ENCODE peak calls at places on chromosome 13, in nine cellular contexts. V is PC-3, A is GM23248, F is GM23338, O is neural progenitor cell, D is H1, E is PC-9, W is hepatocyte, S is GM12878. G is an unnamed sample.

GRCh38 chr13:81350056-81350455 is 1009.1 kb upstream of the SPRY2 start:
- DNase-seq in F (no peak), W (no peak), E (no peak), D (no peak), A (no peak), O (no peak), V (no peak), S (no peak), G (no peak)

GRCh38 chr13:63408227-63409202 is 1992.9 kb upstream of the PCDH20 start:
- DNase-seq in A (no peak), F (peak), S (no peak), O (peak), W (no peak), E (no peak), V (no peak), D (no peak), G (peak)

GRCh38 chr13:114067381-114067885 is 65.0 kb downstream of the RASA3 start:
- DNase-seq in S (peak), F (no peak), D (no peak), A (peak), V (peak), E (no peak), W (no peak), O (no peak), G (peak)

GRCh38 chr13:73215807-73216206 is 157.0 kb downstream of the KLF5 start:
- DNase-seq in S (no peak), O (no peak), F (no peak), V (no peak), W (no peak), E (no peak), D (no peak), A (peak), G (no peak)

GRCh38 chr13:77330009-77330471 is 3.1 kb upstream of the MYCBP2 start:
- DNase-seq in V (no peak), O (no peak), E (no peak), F (no peak), A (peak), W (no peak), S (no peak), D (no peak), G (peak)

GRCh38 chr13:97719759-97720158 is 233.7 kb upstream of the IPO5 start:
- DNase-seq in O (no peak), E (no peak), S (no peak), V (peak), F (no peak), D (no peak), A (peak), W (peak), G (peak)

GRCh38 chr13:77619655-77620054 is 77.8 kb upstream of the SLAIN1 start:
- DNase-seq in E (no peak), V (no peak), W (no peak), A (no peak), O (no peak), D (no peak), S (no peak), F (no peak), G (no peak)

GRCh38 chr13:75792526-75793187 is 156.5 kb downstream of the LMO7 start:
- DNase-seq in W (peak), A (no peak), V (no peak), O (no peak), D (no peak), E (no peak), F (no peak), S (no peak), G (no peak)

GRCh38 chr13:50417597-50417996 is 402.4 kb downstream of the KCNRG start:
- DNase-seq in E (no peak), D (no peak), A (no peak), V (no peak), S (no peak), W (no peak), F (no peak), O (no peak), G (no peak)

GRCh38 chr13:41492432-41493267 is 35.3 kb downstream of the RGCC start:
- DNase-seq in E (no peak), D (no peak), O (no peak), F (no peak), V (no peak), A (no peak), W (no peak), S (no peak), G (no peak)

GRCh38 chr13:94716016-94716415 is 3.7 kb upstream of the SOX21 start:
- DNase-seq in D (no peak), O (peak), E (no peak), V (peak), W (no peak), A (no peak), F (peak), S (no peak), G (no peak)

GRCh38 chr13:79987323-79987722 is 353.6 kb downstream of the SPRY2 start:
- DNase-seq in W (no peak), O (no peak), V (peak), F (no peak), S (no peak), E (no peak), D (no peak), A (peak), G (no peak)

GRCh38 chr13:113009743-113010509 is 40.9 kb downstream of the MCF2L start:
- DNase-seq in W (peak), S (no peak), E (no peak), V (no peak), A (no peak), O (no peak), F (no peak), D (no peak), G (no peak)

GRCh38 chr13:113632706-113633484 is 25.1 kb downstream of the ATP4B start:
- DNase-seq in D (no peak), W (no peak), F (no peak), E (no peak), O (no peak), S (no peak), V (no peak), A (no peak), G (no peak)

GRCh38 chr13:113431171-113431570 is 22.1 kb downstream of the ADPRHL1 start:
- DNase-seq in V (no peak), E (no peak), A (no peak), S (no peak), O (peak), W (no peak), D (no peak), F (no peak), G (no peak)

GRCh38 chr13:92187378-92187989 is 789.1 kb downstream of the GPC5 start:
- DNase-seq in E (no peak), O (peak), A (peak), V (peak), F (peak), D (no peak), S (no peak), W (peak), G (peak)

GRCh38 chr13:100546713-100547405 is 41.7 kb downstream of the GGACT start:
- DNase-seq in W (no peak), A (no peak), F (no peak), O (no peak), S (no peak), D (no peak), E (no peak), V (no peak), G (no peak)

GRCh38 chr13:113401452-113402415 is 37.8 kb upstream of the GRTP1 start:
- DNase-seq in W (no peak), S (no peak), A (no peak), D (no peak), E (no peak), O (no peak), V (no peak), F (no peak), G (no peak)

GRCh38 chr13:59178344-59178743 is 985.4 kb downstream of the DIAPH3 start:
- DNase-seq in F (peak), O (peak), V (peak), D (no peak), E (no peak), W (no peak), S (no peak), A (no peak), G (peak)

GRCh38 chr13:95624020-95624419 is 20.5 kb downstream of the DZIP1 start:
- DNase-seq in D (no peak), O (peak), S (no peak), F (peak), W (peak), V (peak), A (peak), E (peak), G (peak)

GRCh38 chr13:20141238-20142018 is 19.4 kb downstream of the GJA3 start:
- DNase-seq in A (no peak), F (no peak), D (no peak), V (no peak), E (no peak), W (no peak), O (no peak), S (no peak), G (no peak)

GRCh38 chr13:41012536-41012935 is 6.6 kb downstream of the ELF1 start:
- DNase-seq in F (no peak), V (no peak), O (no peak), A (no peak), S (no peak), E (no peak), D (no peak), W (no peak), G (no peak)

GRCh38 chr13:59099182-59099950 is 1064.4 kb downstream of the DIAPH3 start:
- DNase-seq in A (no peak), W (no peak), V (no peak), D (no peak), F (peak), S (no peak), O (peak), E (no peak), G (peak)

GRCh38 chr13:113015826-113016525 is 47.0 kb downstream of the MCF2L start:
- DNase-seq in S (no peak), F (no peak), E (no peak), A (no peak), W (no peak), V (no peak), D (no peak), O (no peak), G (no peak)

GRCh38 chr13:55199132-55199531 is 1941.6 kb upstream of the PRR20A start:
- DNase-seq in O (peak), W (peak), S (no peak), V (peak), A (no peak), D (no peak), E (no peak), F (peak), G (no peak)

GRCh38 chr13:50697746-50698526 is 145.6 kb downstream of the DLEU7 start:
- DNase-seq in A (no peak), O (no peak), D (no peak), W (peak), S (no peak), V (no peak), E (no peak), F (no peak), G (no peak)

GRCh38 chr13:95710313-95710712 is 33.4 kb downstream of the DNAJC3 start:
- DNase-seq in V (peak), E (no peak), W (no peak), S (no peak), F (no peak), D (no peak), A (peak), O (no peak), G (peak)

GRCh38 chr13:34864650-34865049 is 77.4 kb upstream of the NBEA start:
- DNase-seq in A (no peak), V (no peak), O (no peak), E (no peak), D (no peak), W (peak), F (no peak), S (no peak), G (peak)

GRCh38 chr13:106471957-106472543 is 63.4 kb downstream of the EFNB2 start:
- DNase-seq in A (peak), E (peak), S (no peak), O (peak), V (peak), W (peak), F (peak), D (peak), G (peak)

GRCh38 chr13:41196620-41197019 is 2.3 kb upstream of the KBTBD7 start:
- DNase-seq in S (no peak), W (no peak), A (peak), O (no peak), F (peak), E (no peak), V (peak), D (no peak), G (no peak)

DNA sequence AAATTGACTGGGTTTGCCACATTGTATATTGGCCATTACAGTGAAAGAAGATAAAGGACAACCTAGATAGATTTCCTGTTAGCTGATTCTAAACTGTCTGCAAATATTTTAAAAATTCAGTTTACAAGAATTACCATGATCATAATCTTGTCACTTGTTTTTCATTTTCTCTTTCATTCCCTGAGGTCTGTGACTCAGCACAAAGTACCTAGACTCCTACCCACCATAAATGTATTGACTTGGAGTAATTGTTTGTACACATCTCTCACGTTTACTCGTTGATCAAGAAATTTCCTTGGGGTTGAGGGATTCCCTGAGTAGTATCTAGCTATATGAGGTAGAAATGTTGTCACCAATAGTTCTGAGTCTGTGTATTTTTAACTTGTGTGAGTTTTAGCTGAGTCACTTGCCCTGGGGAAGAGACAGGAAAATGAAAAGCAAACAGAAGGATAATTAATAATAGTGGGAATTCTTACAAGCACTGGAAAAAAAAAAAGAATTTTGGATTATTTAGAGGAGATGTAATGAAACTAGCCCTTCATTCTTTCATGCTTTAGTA is 299.2 kb upstream of the DACH1 start:
- DNase-seq in E (no peak), F (no peak), O (no peak), D (no peak), W (no peak), V (peak), S (no peak), A (no peak), G (no peak)
- H2AFZ ChIP-seq in E (no peak), F (peak), O (no peak), D (no peak), W (no peak), V (no peak), S (no peak), A (no peak), G (no peak)

GRCh38 chr13:67934615-67935330 is 704.6 kb upstream of the PCDH9 start:
- DNase-seq in E (no peak), F (no peak), A (no peak), D (no peak), V (no peak), W (no peak), S (no peak), O (no peak), G (no peak)
- TF ChIP-seq EZH2 in E (no peak), F (no peak), A (no peak), D (no peak), V (no peak), W (no peak), S (no peak), O (no peak), G (no peak)

GRCh38 chr13:32407854-32408253 is 20.1 kb downstream of the N4BP2L1 start:
- DNase-seq in S (no peak), W (no peak), V (no peak), A (no peak), E (no peak), O (no peak), F (no peak), D (no peak), G (no peak)

GRCh38 chr13:32408296-32408998 is 19.5 kb downstream of the N4BP2L1 start:
- DNase-seq in F (no peak), W (no peak), O (no peak), A (no peak), S (no peak), E (no peak), V (no peak), D (no peak), G (peak)

GRCh38 chr13:32413284-32413683 is 14.6 kb downstream of the N4BP2L1 start:
- DNase-seq in O (no peak), S (no peak), F (no peak), E (no peak), V (no peak), W (no peak), D (no peak), A (no peak), G (no peak)

GRCh38 chr13:32408999-32409313 is 19.0 kb downstream of the N4BP2L1 start:
- DNase-seq in D (no peak), E (no peak), F (no peak), S (no peak), W (no peak), V (no peak), A (no peak), O (no peak), G (no peak)

DNA sequence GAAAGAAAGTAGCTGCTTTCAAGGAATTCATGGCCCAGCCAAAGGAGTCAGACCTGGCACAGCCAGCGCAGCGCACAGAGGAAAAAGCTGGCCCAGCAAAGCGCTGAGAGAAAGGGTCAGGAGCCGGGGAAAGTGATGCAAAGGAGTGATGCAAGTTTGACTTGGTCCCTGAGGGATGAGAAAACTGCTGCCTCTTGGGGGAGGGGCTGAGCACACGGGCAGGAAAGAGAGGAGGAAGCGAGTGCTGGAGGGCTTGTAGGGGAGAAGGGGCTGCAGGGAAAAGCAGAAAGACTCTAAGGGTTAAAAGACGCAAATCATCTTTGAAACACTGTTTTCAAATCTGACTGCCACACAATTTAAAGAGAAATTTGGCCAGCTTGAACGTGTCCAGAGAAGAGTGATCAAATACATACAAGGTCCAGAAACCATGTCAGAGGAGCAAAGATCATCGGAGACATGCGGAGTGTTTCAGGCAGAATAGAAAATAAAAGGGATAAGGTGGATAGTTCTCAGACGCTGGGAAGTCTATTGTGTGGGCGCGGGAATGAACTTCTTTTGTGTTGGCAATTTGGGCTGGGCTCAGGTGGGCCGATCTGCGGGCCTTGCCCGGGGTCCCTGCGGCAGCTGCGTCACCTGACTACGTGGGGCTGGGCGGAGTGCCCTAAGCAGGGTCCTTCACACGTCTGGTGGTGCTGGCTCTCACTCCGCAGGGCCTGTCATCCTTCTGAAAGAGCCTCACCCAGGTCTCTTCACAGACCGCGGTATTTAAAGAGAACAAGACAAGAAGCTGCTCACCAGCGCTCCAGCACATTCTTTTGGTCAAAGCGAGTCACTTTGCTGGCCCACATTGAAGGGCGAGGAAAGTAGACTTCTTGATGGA is 18.1 kb downstream of the N4BP2L1 start:
- DNase-seq in A (no peak), F (peak), S (no peak), D (no peak), E (no peak), O (peak), W (peak), V (no peak), G (peak)
- H2AFZ ChIP-seq in A (no peak), F (peak), S (no peak), D (peak), E (no peak), O (peak), W (peak), V (no peak), G (peak)

GRCh38 chr13:71864981-71865857 is 1.8 kb downstream of the DACH1 start:
- DNase-seq in S (no peak), V (no peak), E (no peak), W (peak), F (peak), D (no peak), O (peak), A (no peak), G (peak)

GRCh38 chr13:71867101-71867814 is at the start of gene DACH1:
- DNase-seq in V (peak), E (no peak), O (peak), W (peak), D (no peak), F (peak), A (peak), S (no peak), G (peak)

GRCh38 chr13:71865858-71866172 is 1.2 kb downstream of the DACH1 start:
- DNase-seq in A (no peak), V (no peak), S (no peak), E (no peak), O (peak), D (no peak), F (peak), W (no peak), G (peak)

GRCh38 chr13:71864094-71864980 is 2.7 kb downstream of the DACH1 start:
- DNase-seq in F (peak), O (peak), D (no peak), E (no peak), V (no peak), W (peak), A (no peak), S (no peak), G (peak)

DNA sequence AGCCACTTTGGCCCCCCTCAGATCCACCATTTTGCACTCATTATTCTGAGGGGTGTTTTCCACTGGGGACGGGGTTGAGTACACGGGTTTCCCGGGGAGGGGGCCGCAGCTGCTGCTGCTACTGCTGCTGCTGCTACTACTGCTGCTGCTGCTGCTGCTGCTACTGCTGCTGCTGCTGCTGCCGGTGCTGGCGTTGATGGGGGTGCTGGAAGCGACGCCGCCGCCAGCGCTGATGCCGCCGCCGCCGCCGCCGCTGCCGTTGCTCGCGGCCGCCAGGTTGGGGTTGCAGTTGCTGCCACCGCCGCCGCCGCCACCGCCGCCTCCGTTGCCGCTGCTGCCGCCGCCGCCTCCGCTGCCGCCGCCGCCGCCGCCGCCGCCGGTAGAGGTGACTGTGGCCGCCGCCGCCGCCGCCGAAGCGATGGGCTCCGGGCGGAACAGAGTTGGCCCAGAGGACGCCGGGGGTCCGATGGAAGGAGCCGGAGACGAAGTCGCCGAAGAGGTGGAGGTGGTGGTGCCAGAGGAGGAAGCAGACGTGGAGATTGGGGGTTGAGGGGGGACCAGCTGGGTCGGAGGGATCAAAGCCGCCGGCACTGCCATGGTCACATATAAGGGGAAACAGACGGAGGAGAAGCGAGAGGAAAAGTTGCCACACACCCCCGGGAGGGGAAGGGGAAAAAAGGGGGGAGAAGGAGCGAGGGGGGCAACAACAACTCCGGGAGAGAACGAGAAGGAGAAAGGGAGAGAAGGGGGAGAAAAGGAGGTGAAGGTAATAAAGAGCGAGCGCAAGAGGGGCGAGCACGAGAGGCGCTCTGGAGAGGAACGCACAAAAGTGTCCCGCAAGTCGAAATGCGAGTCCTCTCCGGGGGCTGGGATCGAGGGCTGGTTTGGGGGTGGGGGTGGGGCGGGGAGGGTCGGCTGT is 572 bp downstream of the DACH1 start:
- DNase-seq in V (no peak), O (peak), S (no peak), E (no peak), W (peak), D (no peak), F (peak), A (peak), G (peak)
- TF ChIP-seq EZH2 in V (no peak), O (no peak), S (no peak), E (no peak), W (no peak), D (peak), F (peak), A (no peak), G (no peak)

GRCh38 chr13:30736921-30737320 is 1.6 kb downstream of the ALOX5AP start:
- DNase-seq in E (no peak), A (no peak), O (no peak), D (no peak), S (no peak), V (no peak), F (no peak), W (no peak), G (no peak)

GRCh38 chr13:30736461-30736860 is 1.1 kb downstream of the ALOX5AP start:
- DNase-seq in A (no peak), O (no peak), W (no peak), V (no peak), E (no peak), D (no peak), F (no peak), S (no peak), G (no peak)

GRCh38 chr13:30734434-30734833 is 909 bp upstream of the ALOX5AP start:
- DNase-seq in V (peak), S (no peak), E (peak), A (peak), F (no peak), O (no peak), D (peak), W (no peak), G (peak)

GRCh38 chr13:30737511-30738342 is 2.4 kb downstream of the ALOX5AP start:
- DNase-seq in F (no peak), W (no peak), E (no peak), O (no peak), V (no peak), A (no peak), S (no peak), D (no peak), G (no peak)

GRCh38 chr13:30735025-30735967 is at the start of gene ALOX5AP:
- DNase-seq in W (no peak), O (no peak), F (no peak), D (no peak), A (no peak), S (peak), V (no peak), E (no peak), G (no peak)
- H2AFZ ChIP-seq in W (no peak), O (no peak), F (peak), D (peak), A (no peak), S (peak), V (no peak), E (no peak), G (no peak)

G was measured in fibroblast of lung.